ENCODE peak calls at places on chromosomes 13 and 19, in four cellular contexts. One of them, this sample, is unnamed.

GRCh38 chr13:30752201-30752797 is 17.0 kb downstream of the ALOX5AP start:
- DNase-seq in CD8-positive, alpha-beta T cell: no peak
- DNase-seq in cardiac muscle cell: peak; percentile 60
- DNase-seq in A549: no peak
- DNase-seq in this sample: no peak

GRCh38 chr19:23436944-23437343 is 41.7 kb upstream of the ZNF91 start:
- DNase-seq in cardiac muscle cell: no peak
- DNase-seq in A549: peak; percentile 37
- DNase-seq in CD8-positive, alpha-beta T cell: no peak
- DNase-seq in this sample: no peak

GRCh38 chr13:36819064-36819810 is at the start of gene RFXAP:
- DNase-seq in CD8-positive, alpha-beta T cell: peak; percentile 92
- DNase-seq in A549: peak; percentile 77
- DNase-seq in cardiac muscle cell: peak; percentile 94
- DNase-seq in this sample: peak; percentile 30

GRCh38 chr13:79880820-79881219 is 399.9 kb downstream of the NDFIP2 start:
- DNase-seq in cardiac muscle cell: no peak
- DNase-seq in A549: no peak
- DNase-seq in CD8-positive, alpha-beta T cell: no peak
- DNase-seq in this sample: no peak

GRCh38 chr19:28239270-28239669 is 973.7 kb downstream of the UQCRFS1 start:
- DNase-seq in cardiac muscle cell: peak; percentile 67
- DNase-seq in CD8-positive, alpha-beta T cell: no peak
- DNase-seq in A549: peak; percentile 31
- DNase-seq in this sample: no peak

GRCh38 chr19:40443930-40444180 is 280 bp downstream of the SERTAD3 start:
- DNase-seq in CD8-positive, alpha-beta T cell: no peak
- DNase-seq in cardiac muscle cell: no peak
- DNase-seq in A549: no peak
- DNase-seq in this sample: no peak

GRCh38 chr19:51272183-51272817 is 21.4 kb downstream of the SIGLECL1 start:
- DNase-seq in A549: no peak
- DNase-seq in cardiac muscle cell: no peak
- DNase-seq in CD8-positive, alpha-beta T cell: peak; percentile 12
- DNase-seq in this sample: no peak

GRCh38 chr13:102136735-102137296 is 265.0 kb downstream of the FGF14 start:
- DNase-seq in A549: no peak
- DNase-seq in cardiac muscle cell: no peak
- DNase-seq in CD8-positive, alpha-beta T cell: no peak
- DNase-seq in this sample: no peak

GRCh38 chr13:77833331-77833863 is 85.2 kb downstream of the EDNRB start:
- DNase-seq in A549: no peak
- DNase-seq in CD8-positive, alpha-beta T cell: no peak
- DNase-seq in cardiac muscle cell: no peak
- DNase-seq in this sample: peak; percentile 1

GRCh38 chr13:113061271-113061625 is 44.3 kb upstream of the F7 start:
- DNase-seq in CD8-positive, alpha-beta T cell: no peak
- DNase-seq in A549: no peak
- DNase-seq in cardiac muscle cell: no peak
- DNase-seq in this sample: no peak

GRCh38 chr19:41951686-41952172 is 7.4 kb downstream of the RABAC1 start:
- DNase-seq in CD8-positive, alpha-beta T cell: peak; percentile 97
- DNase-seq in A549: peak; percentile 87
- DNase-seq in cardiac muscle cell: peak; percentile 74
- DNase-seq in this sample: peak; percentile 39

GRCh38 chr19:511101-511841 is 4.0 kb downstream of the TPGS1 start:
- DNase-seq in A549: no peak
- DNase-seq in CD8-positive, alpha-beta T cell: peak; percentile 90
- DNase-seq in cardiac muscle cell: no peak
- DNase-seq in this sample: peak; percentile 67

GRCh38 chr19:53659292-53659691 is 27.5 kb downstream of the DPRX start:
- DNase-seq in CD8-positive, alpha-beta T cell: no peak
- DNase-seq in A549: peak; percentile 72
- DNase-seq in cardiac muscle cell: peak; percentile 85
- DNase-seq in this sample: no peak
- TF ChIP-seq CTCF in CD8-positive, alpha-beta T cell: no peak
- TF ChIP-seq CTCF in A549: no peak
- TF ChIP-seq CTCF in cardiac muscle cell: no peak
- TF ChIP-seq CTCF in this sample: no peak

GRCh38 chr19:43479961-43480561 is 14.7 kb upstream of the LYPD3 start:
- DNase-seq in CD8-positive, alpha-beta T cell: no peak
- DNase-seq in A549: no peak
- DNase-seq in cardiac muscle cell: no peak
- DNase-seq in this sample: no peak
- H3K4me1 ChIP-seq in CD8-positive, alpha-beta T cell: peaks cover 11% of the 10 kb centered on the region
- H3K4me1 ChIP-seq in A549: peaks cover 4% of the 10 kb centered on the region
- H3K4me1 ChIP-seq in cardiac muscle cell: no peaks in the 10 kb centered on the region
- H3K4me1 ChIP-seq in this sample: no peaks in the 10 kb centered on the region

DNA sequence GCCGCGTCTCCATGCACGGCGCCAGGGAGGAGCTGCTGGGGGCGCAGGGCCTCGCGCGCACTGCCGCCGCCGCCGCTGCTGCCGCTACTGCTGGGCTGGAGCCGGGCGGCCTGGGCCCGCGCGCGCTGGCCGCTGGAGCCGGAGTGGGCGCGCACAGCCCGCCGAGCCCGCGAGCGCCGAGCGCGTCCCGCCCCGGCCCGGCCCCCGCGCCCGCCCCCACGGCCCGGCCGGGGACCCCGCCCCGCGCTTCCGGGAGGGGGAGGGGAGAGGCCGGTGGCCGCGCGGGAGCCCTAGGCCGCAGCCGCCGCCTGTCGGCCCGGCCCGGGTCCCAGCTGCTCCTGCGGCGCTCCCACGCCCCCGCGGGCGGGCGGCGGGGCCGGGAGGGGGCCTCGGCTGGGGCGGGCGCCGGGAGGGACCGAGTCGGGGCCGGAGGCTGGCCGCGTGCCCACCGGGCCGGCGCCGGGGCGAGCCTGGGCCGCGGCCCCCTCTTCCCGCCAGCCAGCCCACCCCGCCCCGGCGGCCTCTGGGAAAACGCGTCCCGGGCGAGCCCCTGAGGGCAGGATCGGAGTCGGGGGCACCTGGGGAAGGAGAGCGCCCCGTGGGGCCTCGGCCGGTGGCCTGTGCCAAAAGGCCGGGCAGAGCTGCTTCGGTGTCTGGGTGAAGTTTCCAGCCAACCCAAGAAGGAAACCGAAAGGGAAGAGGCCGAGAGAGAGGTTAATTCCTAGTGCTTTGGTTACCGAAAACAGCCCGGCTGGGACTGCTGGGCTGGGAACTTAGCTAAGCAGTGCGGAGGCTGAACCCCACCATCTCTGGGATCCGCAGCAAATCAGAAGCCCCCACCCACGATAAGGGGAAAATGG is at the start of gene STK24:
- DNase-seq in cardiac muscle cell: peak; percentile 90
- DNase-seq in A549: peak; percentile 56
- DNase-seq in CD8-positive, alpha-beta T cell: peak; percentile 56
- DNase-seq in this sample: no peak
- TF ChIP-seq CTCF in cardiac muscle cell: no peak
- TF ChIP-seq CTCF in A549: no peak
- TF ChIP-seq CTCF in CD8-positive, alpha-beta T cell: no peak
- TF ChIP-seq CTCF in this sample: no peak

GRCh38 chr13:110017379-110017778 is 231.0 kb upstream of the IRS2 start:
- DNase-seq in CD8-positive, alpha-beta T cell: no peak
- DNase-seq in cardiac muscle cell: no peak
- DNase-seq in A549: peak; percentile 89
- DNase-seq in this sample: peak; percentile 92
- H3K4me1 ChIP-seq in CD8-positive, alpha-beta T cell: no peaks in the 10 kb centered on the region
- H3K4me1 ChIP-seq in cardiac muscle cell: peaks cover 11% of the 10 kb centered on the region
- H3K4me1 ChIP-seq in A549: peaks cover 55% of the 10 kb centered on the region
- H3K4me1 ChIP-seq in this sample: peaks cover 31% of the 10 kb centered on the region